ENCODE peak calls at places on chromosomes 2 and 18, in five cellular contexts. E is cardiac muscle cell, R is PC-3, P is fibroblast of pulmonary artery, Q is mesothelial cell of epicardium. L is an unnamed sample.

GRCh38 chr2:206011795-206012194 is 74.2 kb downstream of the INO80D start:
- DNase-seq in E (no peak), R (peak), P (no peak), Q (no peak), L (no peak)

GRCh38 chr2:102166189-102166845 is 20.5 kb upstream of the IL1RL2 start:
- DNase-seq in E (no peak), R (peak), P (no peak), Q (no peak), L (no peak)

GRCh38 chr18:23142285-23142929 is 7.1 kb downstream of the CABLES1 start:
- DNase-seq in E (no peak), R (peak), P (no peak), Q (no peak), L (no peak)

GRCh38 chr2:56100791-56101312 is 82.9 kb upstream of the CCDC85A start:
- DNase-seq in E (no peak), R (no peak), P (no peak), Q (no peak), L (no peak)

GRCh38 chr2:145065278-145065677 is 545.4 kb upstream of the ZEB2 start:
- DNase-seq in E (peak), R (no peak), P (peak), Q (no peak), L (no peak)

GRCh38 chr2:101806123-101806522 is 108.6 kb downstream of the MAP4K4 start:
- DNase-seq in E (peak), R (peak), P (peak), Q (no peak), L (no peak)

GRCh38 chr2:1373794-1374193 is 39.5 kb upstream of the TPO start:
- DNase-seq in E (no peak), R (no peak), P (no peak), Q (no peak), L (no peak)

GRCh38 chr2:195674491-195675226 is 17.6 kb downstream of the SLC39A10 start:
- DNase-seq in E (peak), R (no peak), P (peak), Q (no peak), L (no peak)

GRCh38 chr2:100207411-100207885 is 65.1 kb upstream of the AFF3 start:
- DNase-seq in E (no peak), R (no peak), P (no peak), Q (no peak), L (no peak)

GRCh38 chr2:172448544-172449267 is 21.3 kb downstream of the ITGA6 start:
- DNase-seq in E (no peak), R (peak), P (no peak), Q (no peak), L (no peak)

GRCh38 chr2:63078852-63079606 is 28.4 kb downstream of the OTX1 start:
- DNase-seq in E (no peak), R (peak), P (no peak), Q (no peak), L (no peak)

GRCh38 chr2:12796617-12797016 is 79.9 kb downstream of the TRIB2 start:
- DNase-seq in E (peak), R (no peak), P (no peak), Q (no peak), L (no peak)

GRCh38 chr2:101946372-101946771 is 45.4 kb upstream of the IL1R2 start:
- DNase-seq in E (no peak), R (no peak), P (peak), Q (no peak), L (no peak)

GRCh38 chr18:23092121-23092520 is 43.2 kb upstream of the CABLES1 start:
- DNase-seq in E (no peak), R (no peak), P (no peak), Q (no peak), L (no peak)

GRCh38 chr2:190499976-190500588 is 34.4 kb downstream of the NEMP2 start:
- DNase-seq in E (no peak), R (no peak), P (no peak), Q (no peak), L (no peak)

GRCh38 chr2:3498783-3499394 is 20.4 kb downstream of the ADI1 start:
- DNase-seq in E (no peak), R (no peak), P (no peak), Q (no peak), L (no peak)

GRCh38 chr2:160934991-160935390 is 225.2 kb upstream of the TANK start:
- DNase-seq in E (no peak), R (no peak), P (no peak), Q (no peak), L (no peak)

GRCh38 chr2:30230479-30230854 is 867 bp upstream of the LBH start:
- DNase-seq in E (peak), R (no peak), P (peak), Q (peak), L (no peak)

GRCh38 chr2:170929686-170930050 is 615 bp downstream of the GORASP2 start:
- DNase-seq in E (peak), R (peak), P (peak), Q (peak), L (no peak)

GRCh38 chr2:7032371-7032770 is 115.2 kb downstream of the RNF144A start:
- DNase-seq in E (no peak), R (no peak), P (no peak), Q (no peak), L (no peak)

GRCh38 chr18:47247036-47247832 is 4.2 kb downstream of the SKOR2 start:
- DNase-seq in E (no peak), R (no peak), P (no peak), Q (no peak), L (no peak)
- TF ChIP-seq CTCF in E (no peak), R (no peak), P (no peak), Q (peak), L (peak)

GRCh38 chr18:36189486-36189885 is 2.2 kb downstream of the MOCOS start:
- DNase-seq in E (no peak), R (no peak), P (no peak), Q (no peak), L (no peak)

GRCh38 chr18:36187826-36188721 is 777 bp downstream of the MOCOS start:
- DNase-seq in E (peak), R (peak), P (no peak), Q (no peak), L (no peak)

GRCh38 chr18:36188912-36189311 is 1.6 kb downstream of the MOCOS start:
- DNase-seq in E (no peak), R (no peak), P (no peak), Q (no peak), L (no peak)

GRCh38 chr18:36191711-36192110 is 4.4 kb downstream of the MOCOS start:
- DNase-seq in E (no peak), R (no peak), P (no peak), Q (no peak), L (no peak)

DNA sequence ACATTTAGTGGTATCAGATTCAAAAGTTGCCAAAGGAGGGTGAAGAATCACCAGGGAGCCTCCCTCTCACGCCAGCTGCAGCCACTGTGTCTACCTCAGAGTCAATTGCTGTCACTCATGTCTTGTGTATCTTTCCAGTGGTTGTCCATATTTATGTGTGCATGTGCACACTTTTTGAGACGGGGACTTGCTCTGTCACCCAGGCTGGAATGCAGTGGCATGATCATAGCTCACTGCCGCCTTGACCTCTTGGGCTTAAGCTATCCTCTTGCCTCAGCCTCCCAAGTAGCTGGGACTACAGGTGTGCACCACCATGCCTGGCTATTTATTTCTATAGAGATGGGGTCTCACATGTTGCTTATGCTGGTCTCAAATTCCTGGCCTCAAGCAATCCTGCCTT is 4.0 kb downstream of the MOCOS start:
- DNase-seq in E (no peak), R (no peak), P (no peak), Q (no peak), L (no peak)
- TF ChIP-seq CTCF in E (no peak), R (no peak), P (no peak), Q (no peak), L (no peak)

DNA sequence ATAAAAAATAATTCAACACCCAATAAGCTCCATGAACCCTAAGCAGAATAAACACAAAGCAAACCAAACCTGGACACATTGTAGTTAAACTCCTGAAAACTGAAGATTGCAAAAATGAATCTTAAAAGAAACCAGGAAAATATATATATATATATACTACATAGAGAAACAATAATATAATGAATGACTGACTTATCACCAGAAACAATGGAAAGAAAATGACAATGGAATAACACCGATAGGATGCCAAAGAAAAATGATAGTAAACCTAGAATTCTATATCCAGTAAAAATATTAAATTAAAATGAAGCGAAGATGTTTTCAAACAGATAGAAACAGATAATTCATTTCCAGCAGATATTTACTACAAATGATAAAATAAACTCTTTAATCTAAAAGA is 346.9 kb downstream of the IRS1 start:
- DNase-seq in E (no peak), R (no peak), P (no peak), Q (no peak), L (no peak)
- TF ChIP-seq CTCF in E (no peak), R (no peak), P (no peak), Q (no peak), L (no peak)

DNA sequence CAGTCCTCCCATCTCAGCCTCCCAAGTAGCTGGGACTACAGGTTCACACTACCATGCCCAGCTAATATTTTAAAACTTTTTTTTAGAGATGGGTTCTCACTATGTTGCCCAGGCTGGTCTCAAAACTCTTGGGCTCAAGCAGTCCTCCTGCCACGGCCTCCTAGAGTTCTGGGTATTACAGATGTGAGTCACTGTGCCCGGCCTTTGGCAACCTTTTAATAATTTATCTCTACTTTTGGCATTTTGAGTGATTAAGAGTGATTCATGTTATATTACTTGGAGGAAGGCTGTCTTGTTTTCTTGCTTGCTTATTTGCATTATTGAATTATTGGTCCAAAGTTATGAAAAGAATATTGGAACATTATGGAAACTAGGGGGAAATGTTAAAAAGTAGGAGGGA is 24.3 kb downstream of the NCOA1 start:
- DNase-seq in E (peak), R (peak), P (no peak), Q (no peak), L (no peak)
- TF ChIP-seq CTCF in E (no peak), R (no peak), P (no peak), Q (no peak), L (no peak)

GRCh38 chr2:10912796-10913445 is 1.2 kb downstream of the KCNF1 start:
- DNase-seq in E (no peak), R (no peak), P (no peak), Q (no peak), L (peak)

GRCh38 chr2:10912076-10912731 is 470 bp downstream of the KCNF1 start:
- DNase-seq in E (no peak), R (no peak), P (no peak), Q (no peak), L (peak)

GRCh38 chr2:10910625-10911024 is 1.1 kb upstream of the KCNF1 start:
- DNase-seq in E (no peak), R (no peak), P (no peak), Q (no peak), L (no peak)

GRCh38 chr2:10909996-10910341 is 1.8 kb upstream of the KCNF1 start:
- DNase-seq in E (no peak), R (no peak), P (no peak), Q (no peak), L (no peak)

GRCh38 chr2:10911291-10912075 is at the start of gene KCNF1:
- DNase-seq in E (peak), R (peak), P (peak), Q (peak), L (no peak)
- TF ChIP-seq CTCF in E (peak), R (peak), P (peak), Q (no peak), L (peak)

DNA sequence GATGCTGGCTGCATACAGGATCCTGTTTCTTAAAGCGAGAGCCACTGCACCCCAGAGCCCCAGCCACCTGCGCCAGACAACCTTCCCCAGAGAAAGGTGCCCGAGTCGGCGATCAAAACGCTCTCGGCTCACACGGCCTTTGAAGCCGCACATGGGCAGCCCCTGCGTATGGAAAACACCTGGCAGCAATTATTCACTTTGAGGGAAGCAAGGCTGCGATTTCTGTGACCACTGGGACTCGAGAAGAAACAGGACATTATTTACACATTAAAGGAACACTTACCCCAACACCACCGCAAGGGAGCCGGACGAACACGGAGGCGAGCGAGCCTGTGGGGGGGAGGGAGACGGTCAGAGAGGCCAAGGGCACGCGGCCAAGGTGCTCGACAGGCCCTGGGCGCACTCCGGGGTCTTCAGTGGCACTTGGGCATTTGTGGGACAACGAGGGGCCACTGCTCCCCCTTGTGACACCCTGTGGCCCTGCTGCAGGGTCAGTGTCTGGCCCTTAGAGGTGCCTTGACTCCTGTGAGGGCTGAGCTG is 246.9 kb downstream of the TWIST2 start:
- DNase-seq in E (no peak), R (no peak), P (no peak), Q (no peak), L (no peak)
- TF ChIP-seq CTCF in E (no peak), R (no peak), P (no peak), Q (no peak), L (peak)

GRCh38 chr2:20540587-20541304 is 93.9 kb downstream of the RHOB start:
- DNase-seq in E (no peak), R (no peak), P (no peak), Q (no peak), L (no peak)

GRCh38 chr2:20539133-20539719 is 92.4 kb downstream of the RHOB start:
- DNase-seq in E (peak), R (no peak), P (peak), Q (no peak), L (no peak)

GRCh38 chr2:20541305-20541640 is 94.4 kb downstream of the RHOB start:
- DNase-seq in E (no peak), R (no peak), P (no peak), Q (no peak), L (no peak)

GRCh38 chr2:20538308-20539132 is 91.6 kb downstream of the RHOB start:
- DNase-seq in E (no peak), R (no peak), P (no peak), Q (no peak), L (no peak)

DNA sequence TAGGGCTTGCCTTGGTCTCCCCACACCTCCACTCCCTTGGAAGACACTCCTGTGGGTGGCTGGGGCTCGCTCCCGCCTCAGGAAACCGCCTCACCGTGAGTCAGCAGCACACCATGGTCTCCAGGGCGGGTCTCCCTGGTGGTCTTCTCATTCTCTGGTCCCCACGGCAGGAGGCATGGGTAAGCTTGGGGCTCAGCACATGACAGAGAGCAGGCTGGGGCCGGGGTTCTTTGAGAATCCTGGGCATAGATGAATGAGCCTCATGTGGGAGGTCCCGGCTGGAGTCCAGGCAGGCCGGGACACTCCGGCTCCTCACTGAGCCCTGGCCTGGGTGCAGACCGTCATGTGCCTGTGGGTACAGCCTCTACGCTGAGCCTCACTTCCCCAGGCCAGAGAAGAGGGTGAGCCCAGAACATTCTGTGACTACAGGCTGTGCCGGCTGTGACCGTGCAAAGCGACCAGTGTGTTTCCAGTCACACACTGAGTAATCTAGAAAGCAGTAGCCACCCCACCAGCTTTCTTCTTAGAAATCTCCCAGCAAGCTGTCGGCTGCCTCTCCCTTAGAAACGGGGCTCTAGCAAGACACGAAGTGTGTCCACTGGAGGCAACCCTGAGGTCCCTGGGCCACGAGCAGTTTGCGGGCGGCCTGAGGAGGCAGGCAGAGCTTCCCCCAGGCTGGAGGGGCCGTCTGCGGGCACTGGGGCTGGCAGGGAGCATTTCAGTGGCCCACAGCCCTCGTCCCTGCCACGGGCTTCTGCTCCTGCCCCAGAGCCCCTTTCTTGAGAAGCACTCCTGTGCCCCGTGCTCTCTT is 93.1 kb downstream of the RHOB start:
- DNase-seq in E (no peak), R (no peak), P (no peak), Q (no peak), L (no peak)
- TF ChIP-seq CTCF in E (no peak), R (no peak), P (no peak), Q (no peak), L (no peak)

GRCh38 chr2:77013932-77014331 is 508.2 kb downstream of the LRRTM4 start:
- DNase-seq in E (no peak), R (no peak), P (no peak), Q (no peak), L (no peak)
- TF ChIP-seq CTCF in E (no peak), R (no peak), P (no peak), Q (no peak), L (no peak)

L was measured in chondrocyte.